ENCODE peak calls at places on chromosomes 13 and 19, in eight cellular contexts. T is HT-29; Y is fibroblast of the aortic adventitia; B is stimulated activated CD8-positive, alpha-beta memory T cell treated with anti-CD3 and anti-CD28 coated beads, Interleukin-7, amount 100 ng/mL, for 48 hours; S is tibial nerve; X is NCI-H2029 treated with DMSO at 0.1 percent for 48 hours; M is activated CD4-positive, alpha-beta T cell treated with anti-CD3 and anti-CD28 coated beads, Interleukin-2, amount 50 U/mL, for 1 hour; P is iPS-NIHi11. F is an unnamed sample.

GRCh38 chr13:51525567-51526165 is 58.6 kb upstream of the WDFY2 start:
- DNase-seq in T (no peak), Y (peak; percentile 43), B (no peak), S (no peak), X (no peak), M (no peak), P (no peak), F (no peak)

GRCh38 chr13:23899555-23899954 is 2.3 kb upstream of the C1QTNF9B start:
- DNase-seq in T (peak; percentile 56), Y (peak; percentile 76), B (no peak), S (peak; percentile 62), X (no peak), M (peak; percentile 37), P (no peak), F (peak; percentile 33)

GRCh38 chr13:24050292-24050711 is 110.2 kb upstream of the SPATA13 start:
- DNase-seq in T (peak; percentile 59), Y (peak; percentile 68), B (no peak), S (no peak), X (no peak), M (no peak), P (no peak), F (no peak)

GRCh38 chr13:113491418-113491883 is 940 bp upstream of the DCUN1D2 start:
- DNase-seq in T (peak; percentile 17), Y (peak; percentile 17), B (no peak), S (no peak), X (no peak), M (no peak), P (no peak), F (no peak)

GRCh38 chr13:41833201-41833600 is 127.7 kb downstream of the VWA8 start:
- DNase-seq in T (no peak), Y (no peak), B (no peak), S (no peak), X (no peak), M (no peak), P (no peak), F (no peak)

GRCh38 chr13:40120288-40120687 is 464.8 kb downstream of the COG6 start:
- DNase-seq in T (no peak), Y (peak; percentile 83), B (no peak), S (no peak), X (no peak), M (no peak), P (no peak), F (no peak)

GRCh38 chr13:54373211-54373610 is 1344.6 kb downstream of the OLFM4 start:
- DNase-seq in T (no peak), Y (no peak), B (no peak), S (no peak), X (no peak), M (no peak), P (peak; percentile 19), F (no peak)

GRCh38 chr19:38389957-38390924 is 1.7 kb downstream of the SPRED3 start:
- DNase-seq in T (no peak), Y (no peak), B (no peak), S (no peak), X (no peak), M (no peak), P (no peak), F (no peak)

GRCh38 chr19:42846597-42846996 is 32.9 kb downstream of the PSG1 start:
- DNase-seq in T (no peak), Y (no peak), B (no peak), S (no peak), X (no peak), M (no peak), P (no peak), F (no peak)

GRCh38 chr13:59801107-59801880 is 362.4 kb downstream of the DIAPH3 start:
- DNase-seq in T (no peak), Y (no peak), B (no peak), S (no peak), X (no peak), M (no peak), P (no peak), F (no peak)

GRCh38 chr19:29389495-29389894 is 136.3 kb upstream of the VSTM2B start:
- DNase-seq in T (no peak), Y (no peak), B (no peak), S (no peak), X (no peak), M (no peak), P (no peak), F (no peak)

GRCh38 chr13:79679334-79679733 is 198.4 kb downstream of the NDFIP2 start:
- DNase-seq in T (peak; percentile 90), Y (peak; percentile 85), B (no peak), S (peak; percentile 86), X (no peak), M (no peak), P (peak; percentile 58), F (peak; percentile 48)

GRCh38 chr19:56687036-56687435 is 15.5 kb upstream of the ZNF835 start:
- DNase-seq in T (no peak), Y (no peak), B (no peak), S (no peak), X (no peak), M (no peak), P (no peak), F (no peak)

GRCh38 chr19:32743021-32743420 is 23.5 kb downstream of the TDRD12 start:
- DNase-seq in T (no peak), Y (no peak), B (no peak), S (no peak), X (no peak), M (no peak), P (no peak), F (no peak)

GRCh38 chr19:47122359-47123335 is 8.0 kb upstream of the SAE1 start:
- DNase-seq in T (no peak), Y (peak; percentile 81), B (no peak), S (no peak), X (no peak), M (no peak), P (no peak), F (no peak)

GRCh38 chr19:39740395-39740794 is 2.6 kb upstream of the CLC start:
- DNase-seq in T (no peak), Y (no peak), B (no peak), S (no peak), X (no peak), M (no peak), P (no peak), F (no peak)

GRCh38 chr19:48568345-48568886 is 16.4 kb downstream of the SULT2B1 start:
- DNase-seq in T (peak; percentile 94), Y (peak; percentile 93), B (no peak), S (peak; percentile 68), X (peak; percentile 75), M (no peak), P (peak; percentile 52), F (peak; percentile 83)

GRCh38 chr19:3373971-3374368 is 7.6 kb downstream of the NFIC start:
- DNase-seq in T (no peak), Y (no peak), B (no peak), S (no peak), X (no peak), M (no peak), P (no peak), F (no peak)

GRCh38 chr13:59906413-59907027 is 257.2 kb downstream of the DIAPH3 start:
- DNase-seq in T (peak; percentile 61), Y (peak; percentile 78), B (no peak), S (no peak), X (no peak), M (no peak), P (peak; percentile 7), F (peak; percentile 2)

GRCh38 chr19:19468424-19469050 is 46.8 kb downstream of the TSSK6 start:
- DNase-seq in T (no peak), Y (peak; percentile 38), B (no peak), S (no peak), X (no peak), M (no peak), P (no peak), F (no peak)

GRCh38 chr13:102400619-102401125 is 1.2 kb downstream of the FGF14 start:
- DNase-seq in T (no peak), Y (peak; percentile 3), B (no peak), S (no peak), X (no peak), M (no peak), P (peak; percentile 32), F (no peak)

GRCh38 chr19:17420267-17420924 is 549 bp downstream of the MVB12A start:
- DNase-seq in T (peak; percentile 10), Y (peak; percentile 18), B (no peak), S (peak; percentile 12), X (no peak), M (peak; percentile 9), P (peak; percentile 63), F (peak; percentile 35)

GRCh38 chr13:47119568-47120080 is 222.8 kb upstream of the HTR2A start:
- DNase-seq in T (peak; percentile 54), Y (no peak), B (no peak), S (no peak), X (no peak), M (no peak), P (no peak), F (no peak)

GRCh38 chr19:42468273-42468796 is 25.6 kb upstream of the CXCL17 start:
- DNase-seq in T (peak; percentile 62), Y (peak; percentile 66), B (no peak), S (no peak), X (no peak), M (no peak), P (no peak), F (peak; percentile 62)

GRCh38 chr19:10639836-10640235 is 14.3 kb upstream of the ILF3 start:
- DNase-seq in T (no peak), Y (no peak), B (no peak), S (no peak), X (no peak), M (no peak), P (no peak), F (no peak)

GRCh38 chr19:42066075-42066754 is 3.8 kb downstream of the GRIK5 start:
- DNase-seq in T (peak; percentile 76), Y (peak; percentile 7), B (no peak), S (no peak), X (no peak), M (no peak), P (peak; percentile 82), F (peak; percentile 60)

GRCh38 chr19:38030681-38031422 is 123.8 kb downstream of the SIPA1L3 start:
- DNase-seq in T (no peak), Y (no peak), B (no peak), S (no peak), X (no peak), M (no peak), P (no peak), F (no peak)

GRCh38 chr19:48656840-48657474 is 11.0 kb upstream of the CA11 start:
- DNase-seq in T (no peak), Y (peak; percentile 86), B (no peak), S (peak; percentile 42), X (no peak), M (no peak), P (peak; percentile 18), F (no peak)